ENCODE peak calls at places on chromosome 17, in ten cellular contexts. P is adrenal gland, I is astrocyte of the spinal cord, E is vagina, A is cardiac muscle cell, G is astrocyte, T is omental fat pad, N is MCF 10A, V is AG09319, X is lung. S is an unnamed sample.

GRCh38 chr17:1752425-1752941 is 9.4 kb upstream of the SERPINF1 start:
- DNase-seq in G (no peak), E (no peak), N (peak), A (no peak), P (peak), T (no peak), X (peak), I (no peak), V (no peak), S (no peak)

GRCh38 chr17:72425133-72425795 is 304.4 kb downstream of the SOX9 start:
- DNase-seq in A (no peak), E (no peak), X (no peak), V (no peak), I (no peak), N (no peak), G (no peak), T (no peak), P (no peak), S (no peak)

GRCh38 chr17:80773243-80773991 is 218.2 kb upstream of the CHMP6 start:
- DNase-seq in E (no peak), X (no peak), P (no peak), N (no peak), G (no peak), I (peak), A (no peak), T (no peak), V (no peak), S (no peak)

GRCh38 chr17:8133941-8134340 is 10.0 kb upstream of the HES7 start:
- DNase-seq in X (no peak), P (no peak), V (no peak), A (no peak), E (no peak), I (no peak), G (no peak), T (no peak), N (no peak), S (no peak)

GRCh38 chr17:59479141-59479540 is 86.3 kb upstream of the DHX40 start:
- DNase-seq in I (no peak), P (no peak), N (no peak), E (no peak), V (no peak), X (no peak), G (no peak), A (no peak), T (no peak), S (no peak)

GRCh38 chr17:66767164-66767933 is 67.6 kb upstream of the CACNG5 start:
- DNase-seq in I (no peak), G (no peak), E (no peak), X (no peak), V (no peak), N (no peak), T (no peak), A (no peak), P (no peak), S (no peak)

GRCh38 chr17:17495448-17496188 is 577 bp downstream of the RASD1 start:
- DNase-seq in X (peak), G (peak), V (no peak), E (no peak), P (peak), T (no peak), N (no peak), A (peak), I (peak), S (peak)

GRCh38 chr17:29566473-29567361 is at the start of gene ABHD15:
- DNase-seq in T (peak), G (peak), P (peak), E (no peak), A (peak), V (peak), N (peak), I (peak), X (peak), S (peak)

GRCh38 chr17:4980644-4981216 is 6.7 kb downstream of the CAMTA2 start:
- DNase-seq in I (peak), X (no peak), P (no peak), T (no peak), A (peak), E (no peak), G (peak), N (peak), V (no peak), S (peak)

GRCh38 chr17:10196936-10197335 is 1.5 kb downstream of the GAS7 start:
- DNase-seq in G (no peak), N (no peak), X (no peak), P (no peak), E (no peak), I (no peak), A (no peak), T (no peak), V (no peak), S (no peak)

GRCh38 chr17:49996495-49997255 is 1.7 kb upstream of the DLX3 start:
- DNase-seq in T (no peak), P (peak), X (peak), G (no peak), N (peak), E (no peak), I (peak), V (no peak), A (peak), S (peak)

GRCh38 chr17:22464041-22464440 is 771.7 kb downstream of the KCNJ18 start:
- DNase-seq in V (no peak), I (no peak), N (no peak), G (no peak), P (no peak), A (no peak), X (no peak), T (no peak), E (peak), S (no peak)

GRCh38 chr17:16463341-16464000 is 28.5 kb downstream of the LRRC75A start:
- DNase-seq in P (peak), G (peak), X (no peak), V (peak), A (peak), I (no peak), T (no peak), E (no peak), N (peak), S (peak)

GRCh38 chr17:1083451-1084187 is 86.7 kb downstream of the TIMM22 start:
- DNase-seq in V (no peak), A (no peak), T (no peak), I (no peak), X (no peak), G (peak), P (no peak), N (no peak), E (no peak), S (no peak)

GRCh38 chr17:42744283-42744805 is 496 bp downstream of the EZH1 start:
- DNase-seq in N (peak), I (peak), E (no peak), G (no peak), V (no peak), P (peak), X (peak), T (peak), A (peak), S (no peak)

GRCh38 chr17:65594585-65594940 is 33.1 kb upstream of the AXIN2 start:
- DNase-seq in I (peak), E (no peak), N (no peak), G (peak), P (no peak), A (no peak), V (no peak), T (no peak), X (no peak), S (no peak)

GRCh38 chr17:286571-286970 is 66.0 kb downstream of the RPH3AL start:
- DNase-seq in A (no peak), I (no peak), T (no peak), E (no peak), G (no peak), X (no peak), N (no peak), V (no peak), P (peak), S (no peak)

GRCh38 chr17:35257080-35257701 is 14.3 kb downstream of the SLFN5 start:
- DNase-seq in N (peak), T (no peak), I (peak), X (peak), P (peak), E (no peak), V (no peak), G (peak), A (no peak), S (no peak)

GRCh38 chr17:81926451-81927144 is 937 bp downstream of the MAFG start:
- DNase-seq in N (peak), V (peak), P (peak), G (peak), E (no peak), A (peak), X (peak), I (peak), T (peak), S (peak)

GRCh38 chr17:79242873-79243602 is 168.4 kb downstream of the ENGASE start:
- DNase-seq in T (no peak), I (no peak), G (no peak), X (no peak), V (no peak), N (no peak), A (no peak), E (no peak), P (no peak), S (no peak)

GRCh38 chr17:77332981-77333685 is 192.4 kb downstream of the SEC14L1 start:
- DNase-seq in V (peak), P (no peak), G (peak), A (no peak), I (peak), X (peak), T (no peak), N (peak), E (peak), S (no peak)

GRCh38 chr17:50798424-50799344 is 31.4 kb upstream of the ANKRD40CL start:
- DNase-seq in N (peak), V (no peak), P (no peak), T (no peak), E (no peak), G (no peak), A (no peak), X (no peak), I (no peak), S (no peak)

GRCh38 chr17:76248013-76248782 is 7.9 kb upstream of the RNF157 start:
- DNase-seq in P (no peak), E (no peak), G (no peak), T (no peak), X (no peak), A (no peak), N (no peak), I (no peak), V (no peak), S (no peak)

GRCh38 chr17:78132086-78132676 is 1.6 kb downstream of the TMC8 start:
- DNase-seq in T (no peak), P (no peak), V (no peak), N (no peak), E (no peak), G (no peak), I (no peak), A (peak), X (peak), S (no peak)

GRCh38 chr17:73498176-73498575 is 146.1 kb downstream of the SDK2 start:
- DNase-seq in N (no peak), G (no peak), P (no peak), I (no peak), X (no peak), V (no peak), E (no peak), A (no peak), T (no peak), S (no peak)

GRCh38 chr17:77426676-77427386 is 286.1 kb downstream of the SEC14L1 start:
- DNase-seq in X (no peak), I (no peak), E (no peak), G (no peak), V (no peak), N (no peak), A (no peak), P (no peak), T (no peak), S (no peak)

GRCh38 chr17:76543482-76544122 is 3.8 kb downstream of the PRCD start:
- DNase-seq in I (no peak), V (no peak), G (no peak), E (no peak), A (no peak), P (no peak), T (no peak), N (no peak), X (no peak), S (no peak)

GRCh38 chr17:75635610-75636202 is 2.5 kb downstream of the SMIM5 start:
- DNase-seq in P (no peak), N (no peak), I (no peak), X (no peak), A (no peak), T (no peak), V (no peak), G (no peak), E (no peak), S (no peak)

GRCh38 chr17:496761-497586 is 144.4 kb upstream of the RPH3AL start:
- DNase-seq in T (no peak), N (no peak), P (no peak), X (no peak), E (no peak), I (no peak), V (no peak), G (peak), A (no peak), S (no peak)

GRCh38 chr17:14318109-14318905 is 17.4 kb downstream of the HS3ST3B1 start:
- DNase-seq in A (no peak), X (no peak), P (no peak), E (no peak), N (no peak), G (no peak), T (no peak), V (no peak), I (no peak), S (no peak)
- TF ChIP-seq CTCF in A (no peak), X (no peak), P (no peak), E (no peak), N (no peak), G (no peak), T (no peak), V (no peak), I (no peak), S (no peak)

GRCh38 chr17:46978489-46979022 is 497 bp downstream of the RPRML start:
- DNase-seq in G (no peak), E (no peak), T (no peak), X (no peak), P (no peak), A (peak), N (no peak), I (no peak), V (no peak), S (peak)

GRCh38 chr17:46977750-46978488 is 1.1 kb downstream of the RPRML start:
- DNase-seq in V (no peak), X (no peak), E (no peak), G (no peak), T (no peak), N (no peak), P (no peak), A (no peak), I (no peak), S (no peak)

GRCh38 chr17:46976626-46977270 is 2.3 kb downstream of the RPRML start:
- DNase-seq in X (no peak), A (no peak), T (no peak), G (no peak), P (no peak), I (no peak), N (no peak), E (no peak), V (no peak), S (no peak)

GRCh38 chr17:46979023-46979870 is at the start of gene RPRML:
- DNase-seq in G (no peak), I (no peak), V (no peak), P (peak), A (peak), E (no peak), N (no peak), X (no peak), T (no peak), S (peak)

GRCh38 chr17:46977348-46977747 is 1.7 kb downstream of the RPRML start:
- DNase-seq in A (peak), I (no peak), P (no peak), N (peak), V (no peak), X (no peak), G (peak), T (no peak), E (no peak), S (peak)
- TF ChIP-seq CTCF in A (peak), I (peak), P (no peak), N (no peak), V (no peak), X (no peak), G (no peak), T (no peak), E (no peak), S (no peak)

GRCh38 chr17:3535253-3535995 is 22.2 kb downstream of the TRPV3 start:
- DNase-seq in I (peak), X (peak), E (no peak), P (peak), A (peak), N (no peak), T (no peak), G (peak), V (peak), S (peak)
- TF ChIP-seq CTCF in I (peak), X (peak), E (no peak), P (peak), A (peak), N (no peak), T (no peak), G (peak), V (peak), S (peak)

GRCh38 chr17:63824362-63824761 is 2.9 kb upstream of the PSMC5 start:
- DNase-seq in V (no peak), E (no peak), N (no peak), I (no peak), P (no peak), A (no peak), X (no peak), T (no peak), G (no peak), S (no peak)
- TF ChIP-seq CTCF in V (no peak), E (no peak), N (no peak), I (no peak), P (no peak), A (no peak), X (no peak), T (no peak), G (no peak), S (no peak)

GRCh38 chr17:39754161-39754957 is 16.6 kb downstream of the GRB7 start:
- DNase-seq in A (peak), N (peak), P (peak), V (peak), I (peak), X (peak), T (peak), G (peak), E (no peak), S (peak)
- TF ChIP-seq CTCF in A (peak), N (peak), P (peak), V (peak), I (peak), X (peak), T (peak), G (peak), E (peak), S (peak)